ENCODE peak calls at places on chromosomes 2 and 18, in six cellular contexts. Q, W, R, C, L and Z are unnamed samples.
A peak's percentile ranks its signal among the peaks of the same experiment; 100 is the strongest.

GRCh38 chr2:16584094-16584493 is 81.5 kb downstream of the CYRIA start:
- DNase-seq in W (no peak), L (no peak), Q (no peak), C (no peak), R (no peak), Z (no peak)

GRCh38 chr2:66170681-66171234 is 264.2 kb upstream of the MEIS1 start:
- DNase-seq in L (no peak), C (no peak), R (no peak), W (no peak), Q (no peak), Z (no peak)

GRCh38 chr2:240584486-240585031 is 2.0 kb upstream of the CAPN10 start:
- DNase-seq in Q (no peak), L (no peak), C (no peak), W (peak; percentile 79), R (no peak), Z (no peak)

GRCh38 chr2:138536302-138536701 is 34.7 kb downstream of the SPOPL start:
- DNase-seq in Q (no peak), C (no peak), L (no peak), W (no peak), R (peak; percentile 56), Z (no peak)

GRCh38 chr2:73176205-73176880 is 26.0 kb upstream of the NOTO start:
- DNase-seq in W (no peak), Q (no peak), C (no peak), L (peak; percentile 53), R (no peak), Z (no peak)

GRCh38 chr18:70293166-70293565 is 4.3 kb downstream of the SOCS6 start:
- DNase-seq in L (peak; percentile 62), W (no peak), R (no peak), C (no peak), Q (no peak), Z (no peak)

GRCh38 chr2:164114937-164115336 is 379.1 kb upstream of the FIGN start:
- DNase-seq in Q (no peak), R (no peak), C (no peak), W (no peak), L (no peak), Z (no peak)

GRCh38 chr2:234419726-234420125 is 77.2 kb downstream of the ARL4C start:
- DNase-seq in C (no peak), Q (no peak), W (no peak), L (no peak), R (no peak), Z (no peak)

GRCh38 chr2:65842104-65842503 is 409.7 kb upstream of the SPRED2 start:
- DNase-seq in L (no peak), R (no peak), Q (no peak), W (no peak), C (no peak), Z (no peak)

GRCh38 chr2:236662231-236663160 is 92.9 kb downstream of the ACKR3 start:
- DNase-seq in W (no peak), L (no peak), Q (no peak), C (no peak), R (peak; percentile 24), Z (no peak)

GRCh38 chr18:62365420-62365819 is 40.3 kb downstream of the TNFRSF11A start:
- DNase-seq in C (no peak), R (no peak), Q (no peak), W (no peak), L (no peak), Z (no peak)

GRCh38 chr2:100941646-100942240 is 60.3 kb upstream of the RPL31 start:
- DNase-seq in L (no peak), R (peak; percentile 42), Q (no peak), W (no peak), C (no peak), Z (no peak)

GRCh38 chr2:225008935-225009334 is 33.3 kb downstream of the DOCK10 start:
- DNase-seq in C (no peak), L (peak; percentile 45), Q (no peak), R (no peak), W (no peak), Z (no peak)

GRCh38 chr2:96205238-96205637 is 3.4 kb downstream of the STARD7 start:
- DNase-seq in Q (no peak), W (no peak), C (no peak), L (no peak), R (peak; percentile 31), Z (no peak)

GRCh38 chr18:69002233-69002632 is 204.4 kb downstream of the CCDC102B start:
- DNase-seq in W (no peak), L (no peak), Q (no peak), C (no peak), R (no peak), Z (no peak)

GRCh38 chr18:12373032-12373770 is 3.8 kb downstream of the AFG3L2 start:
- DNase-seq in W (no peak), L (peak; percentile 47), R (no peak), C (no peak), Q (no peak), Z (no peak)

GRCh38 chr18:36849288-36850011 is 20.5 kb downstream of the KIAA1328 start:
- DNase-seq in R (peak; percentile 52), Q (no peak), C (no peak), W (no peak), L (no peak), Z (no peak)

GRCh38 chr18:59821983-59822382 is 77.8 kb upstream of the PMAIP1 start:
- DNase-seq in C (no peak), L (no peak), W (no peak), R (peak; percentile 15), Q (no peak), Z (no peak)

GRCh38 chr2:240594511-240595380 is 8.2 kb downstream of the CAPN10 start:
- DNase-seq in Q (no peak), R (no peak), W (no peak), C (peak; percentile 9), L (no peak), Z (no peak)

GRCh38 chr2:14352067-14352466 is 280.4 kb upstream of the LRATD1 start:
- DNase-seq in W (no peak), L (no peak), Q (no peak), R (no peak), C (no peak), Z (no peak)

GRCh38 chr2:203846490-203847105 is 21.0 kb upstream of the CTLA4 start:
- DNase-seq in Q (no peak), C (no peak), W (no peak), R (no peak), L (no peak), Z (no peak)

GRCh38 chr2:15560404-15560987 is 638 bp downstream of the NBAS start:
- DNase-seq in C (no peak), W (peak; percentile 23), L (peak; percentile 18), Q (peak; percentile 8), R (peak; percentile 39), Z (no peak)

GRCh38 chr2:16461672-16462071 is 204.0 kb downstream of the CYRIA start:
- DNase-seq in C (no peak), R (no peak), L (no peak), W (no peak), Q (no peak), Z (no peak)

GRCh38 chr2:72040629-72041403 is 106.8 kb downstream of the CYP26B1 start:
- DNase-seq in L (no peak), Q (no peak), W (no peak), R (peak; percentile 58), C (no peak), Z (no peak)

GRCh38 chr2:161982548-161982947 is 91.5 kb downstream of the DPP4 start:
- DNase-seq in W (no peak), L (peak; percentile 57), C (no peak), Q (no peak), R (no peak), Z (no peak)

GRCh38 chr2:127618551-127618950 is 27.4 kb upstream of the GPR17 start:
- DNase-seq in R (no peak), L (no peak), Q (no peak), C (no peak), W (no peak), Z (no peak)

GRCh38 chr18:57029761-57030160 is 117.1 kb upstream of the BOD1L2 start:
- DNase-seq in L (no peak), W (no peak), Q (no peak), C (no peak), R (no peak), Z (no peak)

GRCh38 chr18:79245517-79246001 is 150.2 kb upstream of the NFATC1 start:
- DNase-seq in Q (no peak), C (no peak), L (no peak), W (no peak), R (no peak), Z (no peak)

GRCh38 chr18:62897153-62897552 is 181.8 kb downstream of the PHLPP1 start:
- DNase-seq in L (no peak), W (no peak), Q (no peak), R (peak; percentile 45), C (no peak), Z (no peak)

GRCh38 chr2:36438454-36438977 is 82.9 kb downstream of the CRIM1 start:
- DNase-seq in Q (no peak), C (no peak), W (no peak), R (peak; percentile 96), L (no peak), Z (no peak)

GRCh38 chr2:46683541-46683940 is 204.2 kb downstream of the TMEM247 start:
- DNase-seq in C (no peak), L (no peak), Q (no peak), W (no peak), R (no peak), Z (no peak)

GRCh38 chr2:32931945-32932709 is 14.6 kb upstream of the LTBP1 start:
- DNase-seq in R (no peak), W (no peak), Q (no peak), L (no peak), C (no peak), Z (no peak)

GRCh38 chr18:38872342-38872741 is 1306.7 kb upstream of the CELF4 start:
- DNase-seq in W (no peak), L (no peak), C (no peak), R (no peak), Q (no peak), Z (no peak)